ENCODE peak calls at places on chromosomes 5 and 9, in nine cellular contexts. E is activated CD4-positive, alpha-beta T cell treated with anti-CD3 and anti-CD28 coated beads for 36 hours; C is OCI-LY7; O is substantia nigra; N is posterior cingulate gyrus; Z is lung; K is aorta; L is CD4-positive, alpha-beta T cell; J is ascending aorta. A is an unnamed sample.
A peak's percentile ranks its signal among the peaks of the same experiment; 100 is the strongest.

GRCh38 chr5:91787718-91788117 is 404.6 kb upstream of the ARRDC3 start:
- DNase-seq in E (no peak), O (no peak), J (no peak), C (no peak), N (no peak), Z (no peak), L (no peak), K (no peak), A (no peak)

GRCh38 chr5:38634961-38635369 is 78.5 kb upstream of the LIFR start:
- DNase-seq in E (no peak), Z (no peak), J (no peak), L (no peak), N (no peak), K (no peak), O (no peak), C (no peak), A (no peak)

GRCh38 chr5:115414406-115415142 is 118.1 kb upstream of the CCDC112 start:
- DNase-seq in E (peak; percentile 22), O (no peak), J (no peak), N (no peak), K (no peak), L (no peak), C (no peak), Z (peak; percentile 44), A (peak; percentile 76)

GRCh38 chr9:77575785-77576184 is 72.3 kb downstream of the GNA14 start:
- DNase-seq in E (peak; percentile 41), Z (no peak), N (no peak), C (peak; percentile 29), L (no peak), K (no peak), O (no peak), J (no peak), A (no peak)

GRCh38 chr9:137278061-137278912 is 761 bp downstream of the TOR4A start:
- DNase-seq in E (no peak), N (no peak), O (no peak), C (peak; percentile 68), L (no peak), Z (no peak), K (peak; percentile 80), J (no peak), A (peak; percentile 49)

GRCh38 chr5:1174122-1174936 is 27.1 kb upstream of the SLC6A19 start:
- DNase-seq in Z (peak; percentile 61), K (peak; percentile 82), C (peak; percentile 20), O (peak; percentile 15), N (peak; percentile 58), L (peak; percentile 47), J (no peak), E (peak; percentile 80), A (peak; percentile 71)

GRCh38 chr5:56148453-56148971 is 84.6 kb downstream of the ANKRD55 start:
- DNase-seq in J (no peak), C (no peak), N (no peak), O (no peak), K (no peak), L (peak; percentile 55), Z (no peak), E (peak; percentile 76), A (peak; percentile 71)

GRCh38 chr9:113992276-113992951 is 85.7 kb downstream of the AMBP start:
- DNase-seq in L (no peak), O (peak; percentile 84), C (no peak), J (no peak), N (peak; percentile 82), E (no peak), Z (no peak), K (peak; percentile 80), A (no peak)

GRCh38 chr9:77764894-77765780 is 117.0 kb upstream of the GNA14 start:
- DNase-seq in C (peak; percentile 9), L (no peak), N (no peak), K (no peak), O (no peak), Z (no peak), E (no peak), J (no peak), A (peak; percentile 45)

A was measured in MV-4-11.